ENCODE peak calls at places on chromosomes 5 and 9, in six cellular contexts. T is H1, U is HepG2, C is K562, P is GM12878, G is GM12892. Q is an unnamed sample.

GRCh38 chr9:107624216-107624948 is 134.8 kb upstream of the KLF4 start:
- DNase-seq in T (no peak), U (no peak), C (no peak), P (no peak), G (no peak), Q (no peak)

GRCh38 chr5:81425569-81425968 is 31.6 kb upstream of the ACOT12 start:
- DNase-seq in T (no peak), U (peak; percentile 32), C (peak; percentile 28), P (no peak), G (no peak), Q (no peak)

GRCh38 chr9:71519098-71519497 is 249.2 kb downstream of the CEMIP2 start:
- DNase-seq in T (no peak), U (no peak), C (no peak), P (no peak), G (no peak), Q (no peak)

GRCh38 chr5:124908603-124909451 is 162.4 kb upstream of the ZNF608 start:
- DNase-seq in T (no peak), U (peak; percentile 6), C (no peak), P (peak; percentile 75), G (no peak), Q (no peak)

GRCh38 chr5:79133657-79134451 is 22.2 kb downstream of the BHMT start:
- DNase-seq in T (peak; percentile 58), U (peak; percentile 64), C (peak; percentile 83), P (peak; percentile 24), G (no peak), Q (no peak)

GRCh38 chr9:16175461-16175860 is 622.6 kb downstream of the CCDC171 start:
- DNase-seq in T (no peak), U (no peak), C (no peak), P (no peak), G (no peak), Q (no peak)

GRCh38 chr5:24819841-24820240 is 175.1 kb upstream of the CDH10 start:
- DNase-seq in T (no peak), U (no peak), C (no peak), P (no peak), G (no peak), Q (no peak)

GRCh38 chr5:88606173-88606572 is 276.8 kb downstream of the MEF2C start:
- DNase-seq in T (no peak), U (no peak), C (no peak), P (no peak), G (no peak), Q (no peak)

GRCh38 chr5:83509535-83509934 is 38.0 kb downstream of the VCAN start:
- DNase-seq in T (no peak), U (no peak), C (peak; percentile 5), P (no peak), G (no peak), Q (no peak)

GRCh38 chr5:139671096-139671841 is 23.1 kb downstream of the CXXC5 start:
- DNase-seq in T (no peak), U (no peak), C (no peak), P (no peak), G (peak; percentile 56), Q (no peak)

GRCh38 chr5:133336121-133336968 is 276.0 kb downstream of the FSTL4 start:
- DNase-seq in T (no peak), U (no peak), C (no peak), P (no peak), G (no peak), Q (no peak)

GRCh38 chr5:176765687-176766086 is 44.7 kb upstream of the UNC5A start:
- DNase-seq in T (no peak), U (no peak), C (no peak), P (no peak), G (no peak), Q (no peak)

GRCh38 chr5:76960004-76960625 is 7.3 kb downstream of the CRHBP start:
- DNase-seq in T (no peak), U (no peak), C (no peak), P (no peak), G (no peak), Q (peak; percentile 29)

GRCh38 chr5:102762095-102762534 is 7.0 kb downstream of the PAM start:
- DNase-seq in T (no peak), U (no peak), C (no peak), P (no peak), G (no peak), Q (no peak)

GRCh38 chr5:54329731-54330709 is 19.6 kb upstream of the ARL15 start:
- DNase-seq in T (no peak), U (no peak), C (no peak), P (no peak), G (no peak), Q (no peak)

GRCh38 chr5:172007795-172008465 is 1.5 kb upstream of the FBXW11 start:
- DNase-seq in T (no peak), U (no peak), C (no peak), P (no peak), G (no peak), Q (no peak)

GRCh38 chr5:6633469-6634326 is 458 bp downstream of the SRD5A1 start:
- DNase-seq in T (no peak), U (no peak), C (peak; percentile 55), P (no peak), G (no peak), Q (no peak)

GRCh38 chr5:153617190-153617589 is 126.7 kb downstream of the GRIA1 start:
- DNase-seq in T (no peak), U (no peak), C (no peak), P (no peak), G (no peak), Q (no peak)

GRCh38 chr5:106691701-106692100 is 979.0 kb downstream of the EFNA5 start:
- DNase-seq in T (no peak), U (no peak), C (no peak), P (no peak), G (no peak), Q (no peak)

GRCh38 chr9:37390759-37391158 is 31.7 kb upstream of the GRHPR start:
- DNase-seq in T (peak; percentile 31), U (peak; percentile 30), C (peak; percentile 80), P (peak; percentile 89), G (peak; percentile 70), Q (peak; percentile 60)

GRCh38 chr9:36995927-36996471 is 38.1 kb downstream of the PAX5 start:
- DNase-seq in T (peak; percentile 68), U (peak; percentile 45), C (peak; percentile 64), P (no peak), G (no peak), Q (peak; percentile 40)

GRCh38 chr5:150801117-150801927 is 22.8 kb downstream of the SMIM3 start:
- DNase-seq in T (no peak), U (peak; percentile 62), C (peak; percentile 72), P (no peak), G (no peak), Q (no peak)

GRCh38 chr5:84706678-84707641 is 322.3 kb upstream of the EDIL3 start:
- DNase-seq in T (no peak), U (no peak), C (no peak), P (peak; percentile 17), G (no peak), Q (no peak)

GRCh38 chr9:133048595-133048994 is 13.2 kb upstream of the CEL start:
- DNase-seq in T (no peak), U (no peak), C (peak; percentile 51), P (no peak), G (no peak), Q (no peak)

DNA sequence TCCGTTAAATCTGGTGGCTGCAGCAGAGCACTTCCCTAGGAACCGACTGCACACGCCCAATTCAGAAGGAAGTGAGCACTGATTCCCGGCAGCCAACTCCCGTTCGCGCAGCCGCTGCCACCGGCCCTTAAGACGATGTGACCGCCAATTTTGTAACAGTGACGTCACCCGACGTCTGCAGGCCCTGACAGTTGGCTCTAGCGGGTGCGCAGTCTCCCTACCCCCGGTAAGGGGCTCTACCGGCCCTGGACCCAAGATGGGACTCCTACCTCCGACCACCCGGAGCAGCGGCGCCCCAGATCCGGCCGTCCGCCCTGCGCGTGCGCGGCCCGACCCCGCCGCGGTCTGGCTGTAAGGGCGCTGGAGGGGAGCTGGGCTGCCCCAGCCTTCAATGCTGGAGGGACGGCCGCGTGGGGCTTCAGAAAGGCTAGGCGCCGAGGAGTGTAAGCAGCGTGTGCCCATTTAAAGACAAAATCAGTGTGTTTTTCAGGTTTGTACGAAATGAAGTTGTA is 19.1 kb downstream of the DNAJA1 start:
- DNase-seq in T (peak; percentile 38), U (no peak), C (no peak), P (no peak), G (peak; percentile 63), Q (peak; percentile 66)
- TF ChIP-seq POLR2A in T (peak; percentile 13), U (no peak), C (no peak), P (peak; percentile 76), G (peak; percentile 86), Q (peak; percentile 87)

DNA sequence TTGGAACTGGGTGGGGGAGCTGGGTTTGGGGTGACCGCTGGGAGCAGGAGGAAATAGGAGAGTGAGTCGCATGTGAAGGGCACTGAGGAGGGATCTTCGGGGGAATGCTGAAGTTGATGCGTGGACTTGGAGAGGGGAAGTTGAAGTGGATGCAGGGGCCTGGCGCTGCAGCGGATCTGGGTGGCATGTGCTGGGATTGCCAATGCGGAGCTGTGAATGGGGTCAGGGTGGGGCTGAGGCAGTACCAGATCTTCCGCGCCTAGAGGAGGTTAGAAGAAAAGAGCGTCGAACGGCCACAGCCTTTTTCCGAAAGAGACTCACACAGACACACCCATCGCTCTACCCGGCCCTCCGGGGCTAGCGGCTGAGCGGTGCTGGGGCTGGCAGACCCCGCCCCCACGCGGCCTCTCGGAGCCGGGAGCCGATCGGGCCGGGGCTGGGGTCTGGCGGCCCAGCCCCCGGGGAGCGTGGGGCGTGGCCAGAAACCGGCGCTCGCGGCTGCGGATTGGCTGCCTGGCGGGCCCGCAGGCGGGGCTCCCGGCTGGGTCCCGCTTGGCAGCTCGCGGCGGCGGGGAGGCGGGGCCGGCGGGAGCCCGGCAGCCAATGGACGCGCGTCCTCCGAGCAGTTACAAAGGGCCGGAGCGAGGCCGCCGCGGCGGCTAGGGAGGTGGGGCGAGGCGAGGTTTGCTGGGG is at the start of gene TGFBR1:
- DNase-seq in T (peak; percentile 80), U (peak; percentile 78), C (peak; percentile 96), P (peak; percentile 53), G (peak; percentile 96), Q (peak; percentile 97)
- TF ChIP-seq POLR2AphosphoS5 in T (peak; percentile 92), U (peak; percentile 44), C (peak; percentile 46), P (peak; percentile 75), G (peak; percentile 59), Q (no peak)

DNA sequence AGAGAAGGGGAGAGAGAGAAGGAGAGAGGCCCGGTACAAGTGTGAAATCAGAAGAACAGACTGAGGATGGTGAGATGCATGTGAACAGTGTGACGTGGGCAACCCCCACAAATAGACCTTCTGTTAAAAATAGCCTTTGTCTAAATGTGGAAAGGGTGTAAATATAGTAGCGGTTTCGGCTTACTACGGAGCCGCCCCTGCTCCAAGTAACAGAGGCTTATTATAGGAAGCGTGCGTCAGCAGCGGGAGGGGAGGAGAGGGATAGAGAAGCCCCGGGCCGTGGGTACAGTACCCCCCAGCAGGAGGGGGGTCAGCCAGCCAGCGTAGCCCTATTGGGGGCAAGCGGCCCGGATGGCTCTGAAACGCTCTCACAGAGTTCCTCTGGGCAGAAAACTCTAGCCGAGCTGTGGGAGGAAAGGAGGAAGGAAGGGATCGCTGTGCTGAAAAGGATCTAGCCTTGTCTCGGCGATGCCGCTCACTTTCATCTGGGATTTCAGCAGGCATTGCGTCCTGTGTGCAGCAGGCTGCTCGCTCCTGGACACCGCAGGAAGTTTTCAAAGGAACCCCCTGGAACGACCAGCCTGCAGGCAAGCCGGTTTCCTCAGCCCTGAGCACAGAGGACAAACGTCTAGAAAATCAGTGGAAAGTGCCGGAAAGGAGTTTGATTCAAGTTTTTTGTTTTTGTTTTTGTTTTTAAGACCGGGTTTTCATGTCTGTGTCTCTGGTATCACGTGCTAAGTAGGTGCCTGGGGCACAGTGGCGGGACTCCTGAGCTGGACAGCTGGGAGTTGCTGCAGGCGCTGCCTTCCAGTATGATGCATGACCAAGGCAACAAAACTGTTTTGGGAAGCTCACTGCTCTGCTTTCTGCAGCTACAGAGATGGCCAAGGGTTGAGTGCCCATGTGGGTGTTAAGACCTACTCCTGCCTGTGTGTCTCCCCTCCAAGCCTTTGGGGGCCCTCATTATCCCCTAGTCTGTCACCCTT is 146.6 kb downstream of the SEC61B start:
- DNase-seq in T (no peak), U (no peak), C (no peak), P (peak; percentile 24), G (peak; percentile 41), Q (peak; percentile 25)
- TF ChIP-seq TAF1 in T (no peak), U (no peak), C (no peak), P (no peak), G (no peak), Q (no peak)

GRCh38 chr9:111483862-111484563 is at the start of gene ECPAS:
- DNase-seq in T (no peak), U (peak; percentile 74), C (peak; percentile 87), P (no peak), G (peak; percentile 80), Q (peak; percentile 78)
- TF ChIP-seq POLR2A in T (peak; percentile 23), U (peak; percentile 84), C (peak; percentile 79), P (peak; percentile 84), G (peak; percentile 71), Q (peak; percentile 52)

Q was measured in GM12891.